ENCODE peak calls at places on chromosomes 6 and 20, in eight cellular contexts. One of them, this sample, is unnamed.

GRCh38 chr20:641516-641913 is 11.5 kb downstream of the SRXN1 start:
- DNase-seq in B cell: no peak
- DNase-seq in nephron progenitor cell: peak
- DNase-seq in heart left ventricle: no peak
- DNase-seq in SK-N-SH: peak
- DNase-seq in GM13977: no peak
- DNase-seq in ovary: no peak
- DNase-seq in foreskin fibroblast: no peak
- DNase-seq in this sample: no peak

GRCh38 chr6:47665112-47665511 is 33.3 kb upstream of the ADGRF4 start:
- DNase-seq in B cell: no peak
- DNase-seq in nephron progenitor cell: no peak
- DNase-seq in heart left ventricle: no peak
- DNase-seq in SK-N-SH: no peak
- DNase-seq in GM13977: no peak
- DNase-seq in ovary: no peak
- DNase-seq in foreskin fibroblast: no peak
- DNase-seq in this sample: no peak

GRCh38 chr20:8812818-8813217 is 256.1 kb upstream of the PLCB4 start:
- DNase-seq in B cell: no peak
- DNase-seq in nephron progenitor cell: no peak
- DNase-seq in heart left ventricle: peak
- DNase-seq in SK-N-SH: no peak
- DNase-seq in GM13977: no peak
- DNase-seq in ovary: no peak
- DNase-seq in foreskin fibroblast: no peak
- DNase-seq in this sample: no peak

GRCh38 chr20:51528263-51529026 is 14.1 kb downstream of the NFATC2 start:
- DNase-seq in B cell: no peak
- DNase-seq in nephron progenitor cell: no peak
- DNase-seq in heart left ventricle: no peak
- DNase-seq in SK-N-SH: no peak
- DNase-seq in GM13977: no peak
- DNase-seq in ovary: no peak
- DNase-seq in foreskin fibroblast: no peak
- DNase-seq in this sample: peak

GRCh38 chr6:144349690-144350132 is 64.6 kb downstream of the UTRN start:
- DNase-seq in B cell: no peak
- DNase-seq in nephron progenitor cell: no peak
- DNase-seq in heart left ventricle: no peak
- DNase-seq in SK-N-SH: no peak
- DNase-seq in GM13977: peak
- DNase-seq in ovary: no peak
- DNase-seq in foreskin fibroblast: peak
- DNase-seq in this sample: no peak

GRCh38 chr6:34005845-34006644 is 139.8 kb downstream of the GRM4 start:
- DNase-seq in B cell: no peak
- DNase-seq in nephron progenitor cell: no peak
- DNase-seq in heart left ventricle: no peak
- DNase-seq in SK-N-SH: no peak
- DNase-seq in GM13977: no peak
- DNase-seq in ovary: no peak
- DNase-seq in foreskin fibroblast: no peak
- DNase-seq in this sample: no peak

GRCh38 chr20:63114693-63115069 is 101.2 kb downstream of the YTHDF1 start:
- DNase-seq in B cell: no peak
- DNase-seq in nephron progenitor cell: no peak
- DNase-seq in heart left ventricle: no peak
- DNase-seq in SK-N-SH: no peak
- DNase-seq in GM13977: no peak
- DNase-seq in ovary: no peak
- DNase-seq in foreskin fibroblast: no peak
- DNase-seq in this sample: no peak

GRCh38 chr6:11494786-11495564 is 42.6 kb upstream of the TMEM170B start:
- DNase-seq in B cell: no peak
- DNase-seq in nephron progenitor cell: no peak
- DNase-seq in heart left ventricle: no peak
- DNase-seq in SK-N-SH: no peak
- DNase-seq in GM13977: peak
- DNase-seq in ovary: no peak
- DNase-seq in foreskin fibroblast: no peak
- DNase-seq in this sample: no peak

GRCh38 chr20:40578961-40579360 is 110.1 kb downstream of the MAFB start:
- DNase-seq in B cell: no peak
- DNase-seq in nephron progenitor cell: no peak
- DNase-seq in heart left ventricle: no peak
- DNase-seq in SK-N-SH: no peak
- DNase-seq in GM13977: no peak
- DNase-seq in ovary: no peak
- DNase-seq in foreskin fibroblast: no peak
- DNase-seq in this sample: no peak

GRCh38 chr6:72519871-72520270 is 102.0 kb upstream of the KCNQ5 start:
- DNase-seq in B cell: no peak
- DNase-seq in nephron progenitor cell: no peak
- DNase-seq in heart left ventricle: no peak
- DNase-seq in SK-N-SH: no peak
- DNase-seq in GM13977: no peak
- DNase-seq in ovary: no peak
- DNase-seq in foreskin fibroblast: no peak
- DNase-seq in this sample: no peak

GRCh38 chr20:34111057-34111711 is 859 bp downstream of the EIF2S2 start:
- DNase-seq in B cell: no peak
- DNase-seq in nephron progenitor cell: peak
- DNase-seq in heart left ventricle: no peak
- DNase-seq in SK-N-SH: peak
- DNase-seq in GM13977: no peak
- DNase-seq in ovary: no peak
- DNase-seq in foreskin fibroblast: peak
- DNase-seq in this sample: no peak

DNA sequence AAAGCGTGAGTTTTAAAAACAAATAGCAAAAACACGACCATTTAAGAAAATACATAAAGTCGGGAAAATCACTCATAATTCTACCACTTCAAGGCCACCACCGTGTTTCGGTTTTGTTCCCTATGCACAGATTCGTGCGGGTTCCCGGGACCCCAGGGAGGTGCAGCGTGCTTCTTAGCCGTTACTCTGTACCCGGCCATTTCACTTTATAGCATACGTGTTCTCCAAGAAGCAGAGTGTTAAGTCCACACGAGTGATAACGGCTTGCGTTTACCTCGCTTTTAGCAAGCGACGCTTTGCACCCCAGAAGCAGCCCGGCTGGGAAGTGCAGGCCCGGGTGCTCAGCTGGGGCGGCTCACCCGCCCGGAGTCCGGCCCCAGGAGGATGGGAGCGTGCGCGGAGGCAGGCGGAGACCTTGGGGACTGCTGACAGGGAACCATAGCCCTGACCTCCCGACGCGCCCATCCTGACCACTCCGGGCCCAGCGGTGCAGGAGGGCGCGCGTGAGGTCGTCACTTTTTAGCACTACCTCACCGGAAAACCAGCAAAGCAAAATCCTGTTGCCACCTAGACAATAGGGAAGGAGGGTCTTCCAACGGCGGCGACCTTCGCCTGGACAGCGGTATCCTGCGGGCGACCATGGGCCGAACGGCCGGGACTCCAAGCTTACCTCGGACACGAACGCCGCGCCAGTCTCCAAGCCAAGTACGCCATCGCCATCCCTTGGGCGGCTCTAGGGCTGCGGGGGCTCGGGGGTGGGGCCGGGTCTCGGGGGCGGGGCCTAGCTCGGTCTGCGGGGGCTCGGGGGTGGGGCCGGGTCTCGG is at the start of gene ECI2:
- DNase-seq in B cell: peak
- DNase-seq in nephron progenitor cell: no peak
- DNase-seq in heart left ventricle: peak
- DNase-seq in SK-N-SH: peak
- DNase-seq in GM13977: peak
- DNase-seq in ovary: no peak
- DNase-seq in foreskin fibroblast: peak
- DNase-seq in this sample: peak
- TF ChIP-seq CTCF in B cell: no peak
- TF ChIP-seq CTCF in nephron progenitor cell: no peak
- TF ChIP-seq CTCF in heart left ventricle: no peak
- TF ChIP-seq CTCF in SK-N-SH: no peak
- TF ChIP-seq CTCF in GM13977: no peak
- TF ChIP-seq CTCF in ovary: no peak
- TF ChIP-seq CTCF in foreskin fibroblast: no peak
- TF ChIP-seq CTCF in this sample: no peak

DNA sequence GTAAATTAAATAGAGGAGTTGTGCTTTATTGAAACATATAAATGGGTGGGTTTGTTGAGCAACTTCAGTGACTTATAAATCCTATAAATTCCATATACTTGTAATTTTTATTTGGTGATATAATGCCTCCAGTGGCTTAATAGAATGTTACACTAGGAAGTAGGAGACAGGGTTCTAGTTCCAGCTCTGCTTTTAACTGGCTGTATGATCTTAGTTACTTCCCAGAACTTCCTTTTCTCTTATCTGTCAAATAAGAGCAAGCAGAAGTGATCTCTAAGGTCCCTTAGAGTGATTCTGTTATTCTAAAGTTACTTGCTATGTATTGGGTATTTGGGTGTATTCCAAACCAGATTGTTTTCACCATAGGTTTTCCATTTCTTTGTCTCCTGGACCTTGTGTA is 10.2 kb downstream of the ZSCAN23 start:
- DNase-seq in B cell: no peak
- DNase-seq in nephron progenitor cell: no peak
- DNase-seq in heart left ventricle: no peak
- DNase-seq in SK-N-SH: no peak
- DNase-seq in GM13977: no peak
- DNase-seq in ovary: no peak
- DNase-seq in foreskin fibroblast: no peak
- DNase-seq in this sample: no peak
- TF ChIP-seq CTCF in B cell: no peak
- TF ChIP-seq CTCF in nephron progenitor cell: no peak
- TF ChIP-seq CTCF in heart left ventricle: no peak
- TF ChIP-seq CTCF in SK-N-SH: peak
- TF ChIP-seq CTCF in GM13977: no peak
- TF ChIP-seq CTCF in ovary: no peak
- TF ChIP-seq CTCF in foreskin fibroblast: no peak
- TF ChIP-seq CTCF in this sample: no peak

GRCh38 chr6:2938632-2939083 is 32.7 kb downstream of the SERPINB6 start:
- DNase-seq in B cell: no peak
- DNase-seq in nephron progenitor cell: no peak
- DNase-seq in heart left ventricle: no peak
- DNase-seq in SK-N-SH: no peak
- DNase-seq in GM13977: no peak
- DNase-seq in ovary: no peak
- DNase-seq in foreskin fibroblast: no peak
- DNase-seq in this sample: no peak
- TF ChIP-seq CTCF in B cell: no peak
- TF ChIP-seq CTCF in nephron progenitor cell: no peak
- TF ChIP-seq CTCF in heart left ventricle: no peak
- TF ChIP-seq CTCF in SK-N-SH: no peak
- TF ChIP-seq CTCF in GM13977: no peak
- TF ChIP-seq CTCF in ovary: no peak
- TF ChIP-seq CTCF in foreskin fibroblast: no peak
- TF ChIP-seq CTCF in this sample: no peak

GRCh38 chr6:109445382-109445781 is 4.9 kb downstream of the SMPD2 start:
- DNase-seq in B cell: no peak
- DNase-seq in nephron progenitor cell: no peak
- DNase-seq in heart left ventricle: no peak
- DNase-seq in SK-N-SH: no peak
- DNase-seq in GM13977: no peak
- DNase-seq in ovary: no peak
- DNase-seq in foreskin fibroblast: no peak
- DNase-seq in this sample: no peak
- TF ChIP-seq CTCF in B cell: no peak
- TF ChIP-seq CTCF in nephron progenitor cell: no peak
- TF ChIP-seq CTCF in heart left ventricle: no peak
- TF ChIP-seq CTCF in SK-N-SH: peak
- TF ChIP-seq CTCF in GM13977: no peak
- TF ChIP-seq CTCF in ovary: no peak
- TF ChIP-seq CTCF in foreskin fibroblast: no peak
- TF ChIP-seq CTCF in this sample: no peak

GRCh38 chr20:57468523-57469417 is 56.2 kb downstream of the CTCFL start:
- DNase-seq in B cell: peak
- DNase-seq in nephron progenitor cell: no peak
- DNase-seq in heart left ventricle: no peak
- DNase-seq in SK-N-SH: no peak
- DNase-seq in GM13977: no peak
- DNase-seq in ovary: peak
- DNase-seq in foreskin fibroblast: no peak
- DNase-seq in this sample: no peak

GRCh38 chr20:57467742-57468141 is 57.2 kb downstream of the CTCFL start:
- DNase-seq in B cell: peak
- DNase-seq in nephron progenitor cell: no peak
- DNase-seq in heart left ventricle: no peak
- DNase-seq in SK-N-SH: no peak
- DNase-seq in GM13977: no peak
- DNase-seq in ovary: peak
- DNase-seq in foreskin fibroblast: no peak
- DNase-seq in this sample: no peak

GRCh38 chr20:57464642-57465211 is 60.2 kb downstream of the CTCFL start:
- DNase-seq in B cell: peak
- DNase-seq in nephron progenitor cell: no peak
- DNase-seq in heart left ventricle: no peak
- DNase-seq in SK-N-SH: no peak
- DNase-seq in GM13977: no peak
- DNase-seq in ovary: no peak
- DNase-seq in foreskin fibroblast: no peak
- DNase-seq in this sample: peak

GRCh38 chr20:57465486-57465885 is 59.5 kb downstream of the CTCFL start:
- DNase-seq in B cell: peak
- DNase-seq in nephron progenitor cell: no peak
- DNase-seq in heart left ventricle: no peak
- DNase-seq in SK-N-SH: no peak
- DNase-seq in GM13977: no peak
- DNase-seq in ovary: no peak
- DNase-seq in foreskin fibroblast: no peak
- DNase-seq in this sample: no peak

DNA sequence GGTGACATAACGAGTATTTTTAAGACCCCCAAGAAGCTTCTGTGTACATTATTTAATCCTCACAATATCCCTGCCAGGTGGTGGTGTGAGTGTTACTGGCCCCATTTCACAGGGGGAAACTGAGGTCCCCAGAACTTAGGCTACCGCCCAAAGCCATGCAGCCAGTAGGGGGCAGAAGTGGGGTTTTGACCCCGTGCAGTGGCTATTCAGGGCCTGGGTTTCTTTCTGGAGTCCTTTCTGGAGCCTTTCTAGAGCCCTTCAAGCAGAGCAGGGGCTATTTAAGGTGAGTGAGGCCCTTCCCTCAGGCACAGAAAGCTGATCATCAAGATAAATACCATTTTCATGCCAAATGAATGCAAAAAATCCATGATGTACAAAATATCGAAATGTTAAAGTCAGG is 59.0 kb downstream of the CTCFL start:
- DNase-seq in B cell: peak
- DNase-seq in nephron progenitor cell: no peak
- DNase-seq in heart left ventricle: no peak
- DNase-seq in SK-N-SH: no peak
- DNase-seq in GM13977: no peak
- DNase-seq in ovary: no peak
- DNase-seq in foreskin fibroblast: no peak
- DNase-seq in this sample: no peak
- TF ChIP-seq CTCF in B cell: no peak
- TF ChIP-seq CTCF in nephron progenitor cell: no peak
- TF ChIP-seq CTCF in heart left ventricle: no peak
- TF ChIP-seq CTCF in SK-N-SH: peak
- TF ChIP-seq CTCF in GM13977: peak
- TF ChIP-seq CTCF in ovary: no peak
- TF ChIP-seq CTCF in foreskin fibroblast: no peak
- TF ChIP-seq CTCF in this sample: peak

GRCh38 chr6:99151634-99152344 is 197.7 kb downstream of the FAXC start:
- DNase-seq in B cell: no peak
- DNase-seq in nephron progenitor cell: peak
- DNase-seq in heart left ventricle: peak
- DNase-seq in SK-N-SH: peak
- DNase-seq in GM13977: peak
- DNase-seq in ovary: no peak
- DNase-seq in foreskin fibroblast: no peak
- DNase-seq in this sample: peak
- TF ChIP-seq CTCF in B cell: peak
- TF ChIP-seq CTCF in nephron progenitor cell: peak
- TF ChIP-seq CTCF in heart left ventricle: peak
- TF ChIP-seq CTCF in SK-N-SH: peak
- TF ChIP-seq CTCF in GM13977: peak
- TF ChIP-seq CTCF in ovary: no peak
- TF ChIP-seq CTCF in foreskin fibroblast: peak
- TF ChIP-seq CTCF in this sample: peak